ENCODE peak calls at places on chromosomes 5 and 9, in seven cellular contexts. N, D, L, S, W, U and I are unnamed samples.

GRCh38 chr9:105296889-105297288 is 52.4 kb downstream of the SLC44A1 start:
- DNase-seq in N (no peak), D (peak; percentile 90), L (peak; percentile 18), S (no peak), W (no peak), U (no peak), I (no peak)

GRCh38 chr5:180348316-180348715 is 4.8 kb downstream of the GFPT2 start:
- DNase-seq in N (no peak), D (no peak), L (no peak), S (no peak), W (no peak), U (no peak), I (no peak)

GRCh38 chr5:170223906-170224305 is 8.9 kb upstream of the C5orf58 start:
- DNase-seq in N (no peak), D (no peak), L (no peak), S (no peak), W (no peak), U (no peak), I (no peak)

GRCh38 chr5:59209758-59210359 is 627.0 kb downstream of the RAB3C start:
- DNase-seq in N (peak; percentile 54), D (no peak), L (no peak), S (no peak), W (no peak), U (no peak), I (no peak)

GRCh38 chr9:125743687-125744428 is 3.3 kb upstream of the PBX3 start:
- DNase-seq in N (no peak), D (no peak), L (no peak), S (no peak), W (no peak), U (no peak), I (no peak)

GRCh38 chr9:110175275-110175968 is 32.5 kb downstream of the C9orf152 start:
- DNase-seq in N (no peak), D (peak; percentile 88), L (no peak), S (no peak), W (no peak), U (no peak), I (no peak)

GRCh38 chr9:91071185-91071990 is 269.8 kb downstream of the SYK start:
- DNase-seq in N (no peak), D (peak; percentile 76), L (no peak), S (no peak), W (no peak), U (peak; percentile 41), I (no peak)

GRCh38 chr5:102666164-102666951 is 88.7 kb upstream of the PAM start:
- DNase-seq in N (peak; percentile 52), D (no peak), L (no peak), S (no peak), W (no peak), U (no peak), I (no peak)

GRCh38 chr9:134230092-134230941 is 66.0 kb upstream of the RNU6ATAC start:
- DNase-seq in N (no peak), D (no peak), L (no peak), S (no peak), W (no peak), U (no peak), I (no peak)

GRCh38 chr5:140469259-140469658 is 67.6 kb downstream of the ANKHD1 start:
- DNase-seq in N (no peak), D (no peak), L (no peak), S (no peak), W (no peak), U (no peak), I (no peak)

GRCh38 chr5:176921669-176922196 is 22.6 kb upstream of the HK3 start:
- DNase-seq in N (no peak), D (no peak), L (no peak), S (no peak), W (no peak), U (no peak), I (no peak)

GRCh38 chr9:87422999-87423398 is 74.7 kb upstream of the DAPK1 start:
- DNase-seq in N (no peak), D (no peak), L (no peak), S (no peak), W (no peak), U (no peak), I (no peak)

GRCh38 chr9:120878188-120879130 is 1.5 kb upstream of the PHF19 start:
- DNase-seq in N (no peak), D (no peak), L (no peak), S (peak; percentile 88), W (no peak), U (no peak), I (no peak)

GRCh38 chr5:43802119-43802518 is 199.1 kb downstream of the NNT start:
- DNase-seq in N (no peak), D (no peak), L (no peak), S (no peak), W (no peak), U (no peak), I (no peak)

GRCh38 chr9:128047231-128047630 is 19.9 kb downstream of the NAIF1 start:
- DNase-seq in N (no peak), D (no peak), L (no peak), S (no peak), W (no peak), U (no peak), I (no peak)

GRCh38 chr5:19795218-19795617 is 192.8 kb downstream of the CDH18 start:
- DNase-seq in N (no peak), D (peak; percentile 3), L (no peak), S (no peak), W (no peak), U (no peak), I (peak; percentile 5)

GRCh38 chr9:125151730-125152129 is 8.4 kb upstream of the SCAI start:
- DNase-seq in N (no peak), D (no peak), L (no peak), S (no peak), W (no peak), U (no peak), I (no peak)

DNA sequence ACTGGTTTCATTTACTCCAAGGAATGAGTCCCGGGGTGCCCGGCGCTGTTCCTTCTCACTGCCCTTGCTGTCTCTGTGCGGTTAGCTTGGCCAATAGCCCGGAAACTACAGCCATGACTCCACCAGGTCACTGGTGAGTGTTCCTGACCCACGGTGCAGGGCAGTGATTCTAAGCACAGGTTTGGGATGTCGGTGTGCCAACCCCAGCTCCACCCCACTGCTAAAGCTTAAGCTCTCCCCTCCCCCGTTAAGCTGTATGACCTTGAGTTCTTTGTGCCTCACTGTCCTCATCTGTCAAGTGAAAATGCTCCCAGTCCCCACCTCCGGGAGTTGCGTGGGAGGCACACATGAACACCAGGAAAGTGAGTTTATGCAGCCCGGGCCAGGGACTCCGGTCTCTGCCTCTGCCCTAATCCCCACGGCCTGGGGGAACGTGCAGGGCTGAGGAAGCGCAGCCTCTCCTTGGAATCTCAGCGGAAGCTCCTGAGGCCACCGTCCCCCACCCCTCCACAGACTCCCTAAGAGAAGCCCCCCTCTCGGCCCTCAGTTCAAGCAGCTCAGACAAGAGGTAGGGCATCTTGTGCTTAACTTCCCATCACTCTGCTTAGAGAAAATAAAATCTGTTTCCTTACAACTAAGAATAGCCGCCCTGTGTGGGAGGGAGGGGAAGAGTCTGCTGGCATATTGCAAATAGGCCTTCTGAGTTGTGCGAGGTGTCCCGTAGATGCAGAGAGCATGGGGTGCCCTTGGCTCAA is 92.0 kb upstream of the RAI14 start:
- DNase-seq in N (no peak), D (no peak), L (no peak), S (no peak), W (no peak), U (no peak), I (no peak)
- TF ChIP-seq JUND in N (no peak), D (no peak), L (no peak), S (no peak), W (no peak), U (no peak), I (no peak)

DNA sequence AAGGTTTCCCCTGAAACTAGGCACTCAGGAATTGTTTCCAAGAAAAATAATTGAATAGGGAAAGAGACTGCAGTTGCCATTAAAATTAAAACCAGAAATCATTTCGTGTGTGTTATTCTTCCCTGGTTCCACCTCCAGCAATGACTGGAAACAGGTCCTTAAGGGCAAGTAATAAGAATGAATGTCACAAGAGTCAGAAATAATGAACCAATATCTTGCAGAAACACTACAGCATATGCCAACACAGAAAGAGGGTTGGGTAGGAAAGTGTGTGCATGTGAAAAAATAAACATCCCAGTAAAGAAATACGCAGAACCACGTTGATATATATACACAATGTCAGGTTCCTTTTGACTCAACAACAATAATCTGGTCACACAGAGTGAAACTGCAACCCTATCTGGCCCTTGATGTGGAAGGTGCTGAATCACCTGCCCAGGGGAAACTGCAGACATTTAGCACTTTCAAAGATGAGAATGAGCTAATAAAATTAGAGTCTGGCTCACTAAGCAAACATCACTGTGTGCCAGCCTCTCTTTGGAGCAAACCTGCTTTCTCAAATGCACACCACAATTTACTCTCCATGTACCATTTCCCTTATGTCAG is 15.1 kb downstream of the HMHB1 start:
- DNase-seq in N (no peak), D (no peak), L (no peak), S (no peak), W (peak; percentile 91), U (no peak), I (no peak)
- TF ChIP-seq JUND in N (no peak), D (no peak), L (no peak), S (no peak), W (no peak), U (no peak), I (no peak)

GRCh38 chr5:34656700-34657549 is 797 bp downstream of the RAI14 start:
- DNase-seq in N (peak; percentile 61), D (no peak), L (no peak), S (peak; percentile 70), W (no peak), U (no peak), I (peak; percentile 24)

GRCh38 chr5:34656001-34656699 is at the start of gene RAI14:
- DNase-seq in N (peak; percentile 85), D (peak; percentile 41), L (peak; percentile 23), S (peak; percentile 98), W (no peak), U (peak; percentile 86), I (peak; percentile 86)

GRCh38 chr5:34653708-34654107 is 2.4 kb upstream of the RAI14 start:
- DNase-seq in N (no peak), D (no peak), L (no peak), S (no peak), W (no peak), U (no peak), I (no peak)

GRCh38 chr5:34657550-34657921 is 1.4 kb downstream of the RAI14 start:
- DNase-seq in N (peak; percentile 38), D (peak; percentile 16), L (no peak), S (no peak), W (no peak), U (no peak), I (peak; percentile 28)

DNA sequence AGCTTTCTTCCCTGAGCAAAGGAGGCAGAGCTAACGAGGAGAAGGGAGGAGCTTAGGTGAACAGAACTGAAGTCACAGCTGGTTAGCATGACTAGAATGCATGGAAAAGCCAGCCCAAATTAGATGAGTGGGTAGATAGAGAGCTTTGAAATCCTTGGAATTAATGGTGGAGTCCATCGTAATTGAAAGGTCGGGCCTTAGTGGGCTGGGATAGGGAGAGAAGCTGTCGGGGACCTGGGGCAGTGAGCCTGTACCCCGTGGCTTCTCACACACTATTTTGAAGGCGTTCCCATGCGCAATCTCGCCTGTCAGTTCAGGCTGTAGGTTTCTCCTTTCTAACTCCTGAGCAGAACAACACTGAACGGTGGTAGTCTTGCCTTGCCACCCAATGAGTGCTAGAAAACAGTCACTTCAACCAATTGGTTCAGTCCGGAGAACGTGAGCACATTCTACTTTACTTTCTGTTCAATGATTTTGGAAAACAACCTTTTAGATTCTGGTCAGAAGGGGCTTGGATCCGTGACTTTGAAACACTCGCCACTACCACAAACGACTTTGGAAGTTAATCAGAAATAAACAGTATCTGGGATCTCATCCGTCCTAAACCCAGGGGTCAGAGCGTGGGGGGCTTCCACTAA is 655 bp upstream of the RAI14 start:
- DNase-seq in N (peak; percentile 38), D (peak; percentile 33), L (no peak), S (peak; percentile 46), W (no peak), U (peak; percentile 66), I (peak; percentile 79)
- TF ChIP-seq JUND in N (peak; percentile 30), D (no peak), L (no peak), S (no peak), W (no peak), U (no peak), I (no peak)

GRCh38 chr5:37478086-37478485 is 99.0 kb downstream of the WDR70 start:
- DNase-seq in N (no peak), D (no peak), L (no peak), S (no peak), W (no peak), U (no peak), I (no peak)
- TF ChIP-seq JUND in N (no peak), D (no peak), L (no peak), S (no peak), W (no peak), U (no peak), I (no peak)